ENCODE peak calls at places on chromosomes 16 and 17, in six cellular contexts. One of them, this sample, is unnamed.

GRCh38 chr17:81578038-81578441 is 25.9 kb upstream of the FAAP100 start:
- DNase-seq in SW480: no peak
- DNase-seq in CD4-positive, alpha-beta T cell: no peak
- DNase-seq in activated CD8-positive, alpha-beta memory T cell treated with anti-CD3 and anti-CD28 coated beads, Interleukin-2, amount 10 ng/mL, durations not matched to agents 7 days and 5 days: no peak
- DNase-seq in stimulated activated CD4-positive, alpha-beta T cell treated with anti-CD3 and anti-CD28 coated beads, Interleukin-2, amount 100 ng/mL, for 48 hours: no peak
- DNase-seq in breast epithelium: no peak
- DNase-seq in this sample: no peak

GRCh38 chr17:76439314-76439928 is 13.5 kb downstream of the UBE2O start:
- DNase-seq in SW480: no peak
- DNase-seq in CD4-positive, alpha-beta T cell: no peak
- DNase-seq in stimulated activated CD4-positive, alpha-beta T cell treated with anti-CD3 and anti-CD28 coated beads, Interleukin-2, amount 100 ng/mL, for 48 hours: no peak
- DNase-seq in breast epithelium: no peak
- DNase-seq in activated CD8-positive, alpha-beta memory T cell treated with anti-CD3 and anti-CD28 coated beads, Interleukin-2, amount 10 ng/mL, durations not matched to agents 7 days and 5 days: no peak
- DNase-seq in this sample: no peak

GRCh38 chr16:82384897-82385296 is 214.9 kb upstream of the MPHOSPH6 start:
- DNase-seq in SW480: no peak
- DNase-seq in activated CD8-positive, alpha-beta memory T cell treated with anti-CD3 and anti-CD28 coated beads, Interleukin-2, amount 10 ng/mL, durations not matched to agents 7 days and 5 days: no peak
- DNase-seq in breast epithelium: no peak
- DNase-seq in CD4-positive, alpha-beta T cell: no peak
- DNase-seq in stimulated activated CD4-positive, alpha-beta T cell treated with anti-CD3 and anti-CD28 coated beads, Interleukin-2, amount 100 ng/mL, for 48 hours: no peak
- DNase-seq in this sample: no peak

GRCh38 chr17:79648181-79648831 is 37.5 kb upstream of the RBFOX3 start:
- DNase-seq in SW480: no peak
- DNase-seq in breast epithelium: peak; percentile 37
- DNase-seq in stimulated activated CD4-positive, alpha-beta T cell treated with anti-CD3 and anti-CD28 coated beads, Interleukin-2, amount 100 ng/mL, for 48 hours: no peak
- DNase-seq in activated CD8-positive, alpha-beta memory T cell treated with anti-CD3 and anti-CD28 coated beads, Interleukin-2, amount 10 ng/mL, durations not matched to agents 7 days and 5 days: peak; percentile 37
- DNase-seq in CD4-positive, alpha-beta T cell: no peak
- DNase-seq in this sample: no peak

GRCh38 chr17:65278050-65278819 is 141.1 kb downstream of the RGS9 start:
- DNase-seq in activated CD8-positive, alpha-beta memory T cell treated with anti-CD3 and anti-CD28 coated beads, Interleukin-2, amount 10 ng/mL, durations not matched to agents 7 days and 5 days: peak; percentile 46
- DNase-seq in breast epithelium: no peak
- DNase-seq in CD4-positive, alpha-beta T cell: no peak
- DNase-seq in SW480: peak; percentile 92
- DNase-seq in stimulated activated CD4-positive, alpha-beta T cell treated with anti-CD3 and anti-CD28 coated beads, Interleukin-2, amount 100 ng/mL, for 48 hours: no peak
- DNase-seq in this sample: peak; percentile 26

GRCh38 chr17:61393904-61394629 is 5.6 kb upstream of the TBX2 start:
- DNase-seq in stimulated activated CD4-positive, alpha-beta T cell treated with anti-CD3 and anti-CD28 coated beads, Interleukin-2, amount 100 ng/mL, for 48 hours: no peak
- DNase-seq in activated CD8-positive, alpha-beta memory T cell treated with anti-CD3 and anti-CD28 coated beads, Interleukin-2, amount 10 ng/mL, durations not matched to agents 7 days and 5 days: no peak
- DNase-seq in CD4-positive, alpha-beta T cell: no peak
- DNase-seq in SW480: no peak
- DNase-seq in breast epithelium: no peak
- DNase-seq in this sample: no peak

GRCh38 chr17:71975331-71975801 is 145.5 kb upstream of the SOX9 start:
- DNase-seq in activated CD8-positive, alpha-beta memory T cell treated with anti-CD3 and anti-CD28 coated beads, Interleukin-2, amount 10 ng/mL, durations not matched to agents 7 days and 5 days: no peak
- DNase-seq in CD4-positive, alpha-beta T cell: no peak
- DNase-seq in stimulated activated CD4-positive, alpha-beta T cell treated with anti-CD3 and anti-CD28 coated beads, Interleukin-2, amount 100 ng/mL, for 48 hours: no peak
- DNase-seq in SW480: no peak
- DNase-seq in breast epithelium: no peak
- DNase-seq in this sample: no peak

GRCh38 chr17:49445561-49445960 is 30.9 kb upstream of the PHB1 start:
- DNase-seq in SW480: no peak
- DNase-seq in stimulated activated CD4-positive, alpha-beta T cell treated with anti-CD3 and anti-CD28 coated beads, Interleukin-2, amount 100 ng/mL, for 48 hours: no peak
- DNase-seq in activated CD8-positive, alpha-beta memory T cell treated with anti-CD3 and anti-CD28 coated beads, Interleukin-2, amount 10 ng/mL, durations not matched to agents 7 days and 5 days: no peak
- DNase-seq in breast epithelium: no peak
- DNase-seq in CD4-positive, alpha-beta T cell: no peak
- DNase-seq in this sample: no peak

GRCh38 chr17:14198013-14198412 is 38.6 kb downstream of the CDRT15 start:
- DNase-seq in SW480: no peak
- DNase-seq in breast epithelium: no peak
- DNase-seq in activated CD8-positive, alpha-beta memory T cell treated with anti-CD3 and anti-CD28 coated beads, Interleukin-2, amount 10 ng/mL, durations not matched to agents 7 days and 5 days: no peak
- DNase-seq in CD4-positive, alpha-beta T cell: no peak
- DNase-seq in stimulated activated CD4-positive, alpha-beta T cell treated with anti-CD3 and anti-CD28 coated beads, Interleukin-2, amount 100 ng/mL, for 48 hours: no peak
- DNase-seq in this sample: no peak

GRCh38 chr17:73138541-73139138 is 26.2 kb upstream of the SSTR2 start:
- DNase-seq in CD4-positive, alpha-beta T cell: no peak
- DNase-seq in breast epithelium: no peak
- DNase-seq in activated CD8-positive, alpha-beta memory T cell treated with anti-CD3 and anti-CD28 coated beads, Interleukin-2, amount 10 ng/mL, durations not matched to agents 7 days and 5 days: no peak
- DNase-seq in stimulated activated CD4-positive, alpha-beta T cell treated with anti-CD3 and anti-CD28 coated beads, Interleukin-2, amount 100 ng/mL, for 48 hours: no peak
- DNase-seq in SW480: no peak
- DNase-seq in this sample: no peak

GRCh38 chr17:68509151-68510057 is 2.8 kb upstream of the PRKAR1A start:
- DNase-seq in breast epithelium: no peak
- DNase-seq in CD4-positive, alpha-beta T cell: no peak
- DNase-seq in activated CD8-positive, alpha-beta memory T cell treated with anti-CD3 and anti-CD28 coated beads, Interleukin-2, amount 10 ng/mL, durations not matched to agents 7 days and 5 days: peak; percentile 61
- DNase-seq in stimulated activated CD4-positive, alpha-beta T cell treated with anti-CD3 and anti-CD28 coated beads, Interleukin-2, amount 100 ng/mL, for 48 hours: no peak
- DNase-seq in SW480: peak; percentile 40
- DNase-seq in this sample: no peak

GRCh38 chr16:73323880-73324279 is 276.0 kb upstream of the ZFHX3 start:
- DNase-seq in CD4-positive, alpha-beta T cell: no peak
- DNase-seq in stimulated activated CD4-positive, alpha-beta T cell treated with anti-CD3 and anti-CD28 coated beads, Interleukin-2, amount 100 ng/mL, for 48 hours: no peak
- DNase-seq in activated CD8-positive, alpha-beta memory T cell treated with anti-CD3 and anti-CD28 coated beads, Interleukin-2, amount 10 ng/mL, durations not matched to agents 7 days and 5 days: no peak
- DNase-seq in SW480: no peak
- DNase-seq in breast epithelium: no peak
- DNase-seq in this sample: no peak

GRCh38 chr17:82234211-82235055 is 5.6 kb downstream of the SLC16A3 start:
- DNase-seq in activated CD8-positive, alpha-beta memory T cell treated with anti-CD3 and anti-CD28 coated beads, Interleukin-2, amount 10 ng/mL, durations not matched to agents 7 days and 5 days: no peak
- DNase-seq in SW480: no peak
- DNase-seq in breast epithelium: no peak
- DNase-seq in stimulated activated CD4-positive, alpha-beta T cell treated with anti-CD3 and anti-CD28 coated beads, Interleukin-2, amount 100 ng/mL, for 48 hours: no peak
- DNase-seq in CD4-positive, alpha-beta T cell: peak; percentile 11
- DNase-seq in this sample: peak; percentile 72

GRCh38 chr16:64615647-64616280 is 506.1 kb downstream of the CDH11 start:
- DNase-seq in SW480: no peak
- DNase-seq in breast epithelium: no peak
- DNase-seq in stimulated activated CD4-positive, alpha-beta T cell treated with anti-CD3 and anti-CD28 coated beads, Interleukin-2, amount 100 ng/mL, for 48 hours: no peak
- DNase-seq in CD4-positive, alpha-beta T cell: no peak
- DNase-seq in activated CD8-positive, alpha-beta memory T cell treated with anti-CD3 and anti-CD28 coated beads, Interleukin-2, amount 10 ng/mL, durations not matched to agents 7 days and 5 days: no peak
- DNase-seq in this sample: no peak

GRCh38 chr16:28136751-28137434 is 73.4 kb upstream of the GSG1L start:
- DNase-seq in CD4-positive, alpha-beta T cell: peak; percentile 44
- DNase-seq in breast epithelium: no peak
- DNase-seq in activated CD8-positive, alpha-beta memory T cell treated with anti-CD3 and anti-CD28 coated beads, Interleukin-2, amount 10 ng/mL, durations not matched to agents 7 days and 5 days: peak; percentile 69
- DNase-seq in SW480: no peak
- DNase-seq in stimulated activated CD4-positive, alpha-beta T cell treated with anti-CD3 and anti-CD28 coated beads, Interleukin-2, amount 100 ng/mL, for 48 hours: no peak
- DNase-seq in this sample: no peak

GRCh38 chr17:71902931-71903506 is 217.8 kb upstream of the SOX9 start:
- DNase-seq in CD4-positive, alpha-beta T cell: no peak
- DNase-seq in SW480: no peak
- DNase-seq in activated CD8-positive, alpha-beta memory T cell treated with anti-CD3 and anti-CD28 coated beads, Interleukin-2, amount 10 ng/mL, durations not matched to agents 7 days and 5 days: no peak
- DNase-seq in breast epithelium: no peak
- DNase-seq in stimulated activated CD4-positive, alpha-beta T cell treated with anti-CD3 and anti-CD28 coated beads, Interleukin-2, amount 100 ng/mL, for 48 hours: no peak
- DNase-seq in this sample: no peak

GRCh38 chr16:4936991-4937781 is at the start of gene PPL:
- DNase-seq in activated CD8-positive, alpha-beta memory T cell treated with anti-CD3 and anti-CD28 coated beads, Interleukin-2, amount 10 ng/mL, durations not matched to agents 7 days and 5 days: peak; percentile 48
- DNase-seq in CD4-positive, alpha-beta T cell: no peak
- DNase-seq in breast epithelium: peak; percentile 95
- DNase-seq in stimulated activated CD4-positive, alpha-beta T cell treated with anti-CD3 and anti-CD28 coated beads, Interleukin-2, amount 100 ng/mL, for 48 hours: no peak
- DNase-seq in SW480: peak; percentile 90
- DNase-seq in this sample: no peak

GRCh38 chr16:53962041-53962440 is 258.1 kb downstream of the FTO start:
- DNase-seq in breast epithelium: no peak
- DNase-seq in activated CD8-positive, alpha-beta memory T cell treated with anti-CD3 and anti-CD28 coated beads, Interleukin-2, amount 10 ng/mL, durations not matched to agents 7 days and 5 days: no peak
- DNase-seq in stimulated activated CD4-positive, alpha-beta T cell treated with anti-CD3 and anti-CD28 coated beads, Interleukin-2, amount 100 ng/mL, for 48 hours: no peak
- DNase-seq in SW480: no peak
- DNase-seq in CD4-positive, alpha-beta T cell: no peak
- DNase-seq in this sample: no peak

GRCh38 chr17:43609613-43610385 is 51.9 kb downstream of the MEOX1 start:
- DNase-seq in SW480: no peak
- DNase-seq in breast epithelium: no peak
- DNase-seq in activated CD8-positive, alpha-beta memory T cell treated with anti-CD3 and anti-CD28 coated beads, Interleukin-2, amount 10 ng/mL, durations not matched to agents 7 days and 5 days: no peak
- DNase-seq in CD4-positive, alpha-beta T cell: no peak
- DNase-seq in stimulated activated CD4-positive, alpha-beta T cell treated with anti-CD3 and anti-CD28 coated beads, Interleukin-2, amount 100 ng/mL, for 48 hours: no peak
- DNase-seq in this sample: no peak

GRCh38 chr17:38914741-38915638 is 10.4 kb upstream of the LASP1NB start:
- DNase-seq in breast epithelium: peak; percentile 17
- DNase-seq in CD4-positive, alpha-beta T cell: no peak
- DNase-seq in SW480: no peak
- DNase-seq in stimulated activated CD4-positive, alpha-beta T cell treated with anti-CD3 and anti-CD28 coated beads, Interleukin-2, amount 100 ng/mL, for 48 hours: no peak
- DNase-seq in activated CD8-positive, alpha-beta memory T cell treated with anti-CD3 and anti-CD28 coated beads, Interleukin-2, amount 10 ng/mL, durations not matched to agents 7 days and 5 days: peak; percentile 38
- DNase-seq in this sample: no peak

GRCh38 chr16:9123401-9123800 is 32.0 kb downstream of the HAPSTR1 start:
- DNase-seq in SW480: no peak
- DNase-seq in breast epithelium: no peak
- DNase-seq in activated CD8-positive, alpha-beta memory T cell treated with anti-CD3 and anti-CD28 coated beads, Interleukin-2, amount 10 ng/mL, durations not matched to agents 7 days and 5 days: peak; percentile 12
- DNase-seq in CD4-positive, alpha-beta T cell: no peak
- DNase-seq in stimulated activated CD4-positive, alpha-beta T cell treated with anti-CD3 and anti-CD28 coated beads, Interleukin-2, amount 100 ng/mL, for 48 hours: no peak
- DNase-seq in this sample: no peak

GRCh38 chr17:39872700-39873099 is 4.7 kb downstream of the ZPBP2 start:
- DNase-seq in SW480: peak; percentile 67
- DNase-seq in breast epithelium: no peak
- DNase-seq in stimulated activated CD4-positive, alpha-beta T cell treated with anti-CD3 and anti-CD28 coated beads, Interleukin-2, amount 100 ng/mL, for 48 hours: no peak
- DNase-seq in activated CD8-positive, alpha-beta memory T cell treated with anti-CD3 and anti-CD28 coated beads, Interleukin-2, amount 10 ng/mL, durations not matched to agents 7 days and 5 days: no peak
- DNase-seq in CD4-positive, alpha-beta T cell: no peak
- DNase-seq in this sample: peak; percentile 36

GRCh38 chr17:57406131-57406980 is 150.0 kb downstream of the MSI2 start:
- DNase-seq in stimulated activated CD4-positive, alpha-beta T cell treated with anti-CD3 and anti-CD28 coated beads, Interleukin-2, amount 100 ng/mL, for 48 hours: no peak
- DNase-seq in activated CD8-positive, alpha-beta memory T cell treated with anti-CD3 and anti-CD28 coated beads, Interleukin-2, amount 10 ng/mL, durations not matched to agents 7 days and 5 days: no peak
- DNase-seq in SW480: peak; percentile 95
- DNase-seq in CD4-positive, alpha-beta T cell: no peak
- DNase-seq in breast epithelium: no peak
- DNase-seq in this sample: no peak

GRCh38 chr17:81535007-81535328 is 6.8 kb downstream of the FSCN2 start:
- DNase-seq in breast epithelium: no peak
- DNase-seq in SW480: no peak
- DNase-seq in activated CD8-positive, alpha-beta memory T cell treated with anti-CD3 and anti-CD28 coated beads, Interleukin-2, amount 10 ng/mL, durations not matched to agents 7 days and 5 days: no peak
- DNase-seq in stimulated activated CD4-positive, alpha-beta T cell treated with anti-CD3 and anti-CD28 coated beads, Interleukin-2, amount 100 ng/mL, for 48 hours: no peak
- DNase-seq in CD4-positive, alpha-beta T cell: no peak
- DNase-seq in this sample: no peak

GRCh38 chr17:21039839-21040575 is 2.8 kb downstream of the USP22 start:
- DNase-seq in SW480: peak; percentile 69
- DNase-seq in breast epithelium: no peak
- DNase-seq in stimulated activated CD4-positive, alpha-beta T cell treated with anti-CD3 and anti-CD28 coated beads, Interleukin-2, amount 100 ng/mL, for 48 hours: no peak
- DNase-seq in CD4-positive, alpha-beta T cell: peak; percentile 9
- DNase-seq in activated CD8-positive, alpha-beta memory T cell treated with anti-CD3 and anti-CD28 coated beads, Interleukin-2, amount 10 ng/mL, durations not matched to agents 7 days and 5 days: peak; percentile 51
- DNase-seq in this sample: peak; percentile 62

GRCh38 chr17:73203135-73203787 is 10.4 kb downstream of the COG1 start:
- DNase-seq in stimulated activated CD4-positive, alpha-beta T cell treated with anti-CD3 and anti-CD28 coated beads, Interleukin-2, amount 100 ng/mL, for 48 hours: no peak
- DNase-seq in SW480: peak; percentile 50
- DNase-seq in breast epithelium: no peak
- DNase-seq in activated CD8-positive, alpha-beta memory T cell treated with anti-CD3 and anti-CD28 coated beads, Interleukin-2, amount 10 ng/mL, durations not matched to agents 7 days and 5 days: no peak
- DNase-seq in CD4-positive, alpha-beta T cell: no peak
- DNase-seq in this sample: no peak

GRCh38 chr16:85202631-85203461 is 90.6 kb upstream of the CIBAR2 start:
- DNase-seq in activated CD8-positive, alpha-beta memory T cell treated with anti-CD3 and anti-CD28 coated beads, Interleukin-2, amount 10 ng/mL, durations not matched to agents 7 days and 5 days: no peak
- DNase-seq in stimulated activated CD4-positive, alpha-beta T cell treated with anti-CD3 and anti-CD28 coated beads, Interleukin-2, amount 100 ng/mL, for 48 hours: no peak
- DNase-seq in breast epithelium: no peak
- DNase-seq in SW480: no peak
- DNase-seq in CD4-positive, alpha-beta T cell: no peak
- DNase-seq in this sample: no peak

GRCh38 chr16:79685871-79686270 is 85.3 kb upstream of the MAF start:
- DNase-seq in SW480: no peak
- DNase-seq in breast epithelium: no peak
- DNase-seq in activated CD8-positive, alpha-beta memory T cell treated with anti-CD3 and anti-CD28 coated beads, Interleukin-2, amount 10 ng/mL, durations not matched to agents 7 days and 5 days: no peak
- DNase-seq in CD4-positive, alpha-beta T cell: no peak
- DNase-seq in stimulated activated CD4-positive, alpha-beta T cell treated with anti-CD3 and anti-CD28 coated beads, Interleukin-2, amount 100 ng/mL, for 48 hours: no peak
- DNase-seq in this sample: no peak